ENCODE peak calls at places on chromosome 4, in five cellular contexts. V, P, U, H and C are unnamed samples.

GRCh38 chr4:137125011-137125410 is 407.3 kb downstream of the PCDH18 start:
- DNase-seq in V (peak; percentile 34), H (no peak), U (no peak), P (peak; percentile 49), C (no peak)

GRCh38 chr4:124322234-124322831 is 390.2 kb downstream of the ANKRD50 start:
- DNase-seq in V (no peak), P (peak; percentile 44), H (no peak), U (no peak), C (no peak)

GRCh38 chr4:15438939-15439524 is 11.2 kb downstream of the C1QTNF7 start:
- DNase-seq in P (no peak), U (no peak), H (no peak), V (no peak), C (no peak)

GRCh38 chr4:10123227-10124101 is 6.9 kb upstream of the WDR1 start:
- DNase-seq in U (no peak), P (peak; percentile 48), V (no peak), H (peak; percentile 52), C (peak; percentile 67)

GRCh38 chr4:182877326-182877883 is 39.8 kb downstream of the DCTD start:
- DNase-seq in U (no peak), P (no peak), H (no peak), V (no peak), C (peak; percentile 65)

GRCh38 chr4:56908206-56909082 is 744 bp downstream of the REST start:
- DNase-seq in H (peak; percentile 87), U (peak; percentile 67), P (peak; percentile 76), V (no peak), C (peak; percentile 97)

GRCh38 chr4:177051473-177052060 is 258.1 kb upstream of the NEIL3 start:
- DNase-seq in U (no peak), V (no peak), P (peak; percentile 69), H (peak; percentile 37), C (peak; percentile 18)

GRCh38 chr4:169225058-169225751 is 45.6 kb downstream of the SH3RF1 start:
- DNase-seq in V (peak; percentile 81), H (no peak), P (no peak), U (no peak), C (no peak)

GRCh38 chr4:176444741-176445140 is 125.0 kb downstream of the SPCS3 start:
- DNase-seq in H (no peak), U (no peak), V (no peak), P (no peak), C (no peak)

GRCh38 chr4:139112650-139113049 is 64.4 kb downstream of the ELF2 start:
- DNase-seq in P (no peak), V (no peak), U (no peak), H (no peak), C (no peak)

GRCh38 chr4:145907363-145907762 is 31.3 kb downstream of the ZNF827 start:
- DNase-seq in V (no peak), H (no peak), U (no peak), P (no peak), C (no peak)

GRCh38 chr4:149784018-149784417 is 31.6 kb downstream of the IQCM start:
- DNase-seq in P (no peak), V (no peak), H (no peak), U (no peak), C (no peak)

GRCh38 chr4:186760576-186760975 is 36.9 kb upstream of the FAT1 start:
- DNase-seq in V (peak; percentile 82), U (no peak), H (no peak), P (no peak), C (no peak)

GRCh38 chr4:46073778-46074177 is 50.1 kb downstream of the GABRG1 start:
- DNase-seq in U (no peak), P (peak; percentile 65), V (no peak), H (no peak), C (no peak)

GRCh38 chr4:180296036-180296599 is 1947.1 kb upstream of the TENM3 start:
- DNase-seq in P (no peak), U (no peak), H (no peak), V (no peak), C (no peak)

GRCh38 chr4:109375778-109376414 is 57.7 kb upstream of the SEC24B start:
- DNase-seq in V (no peak), U (no peak), P (no peak), H (no peak), C (no peak)

GRCh38 chr4:82371398-82371972 is 2.3 kb downstream of the HNRNPD start:
- DNase-seq in U (no peak), P (no peak), H (no peak), V (no peak), C (peak; percentile 38)